ENCODE peak calls at places on chromosomes 7 and 10, in five cellular contexts. S, J, W, M and K are unnamed samples.

GRCh38 chr7:29332027-29332806 is 137.6 kb downstream of the CHN2 start:
- DNase-seq in M (no peak), W (no peak), J (no peak), S (no peak), K (no peak)

GRCh38 chr7:2632717-2633537 is 1.1 kb downstream of the TTYH3 start:
- DNase-seq in M (peak; percentile 63), W (peak; percentile 63), J (peak; percentile 79), S (peak; percentile 86), K (no peak)

GRCh38 chr10:17019696-17020095 is 109.9 kb downstream of the CUBN start:
- DNase-seq in M (no peak), S (no peak), W (no peak), J (no peak), K (no peak)

GRCh38 chr10:683448-684071 is 5.9 kb downstream of the DIP2C start:
- DNase-seq in J (peak; percentile 87), W (peak; percentile 86), M (no peak), S (peak; percentile 46), K (peak; percentile 48)

GRCh38 chr10:62617702-62618451 is 186.6 kb upstream of the ADO start:
- DNase-seq in J (no peak), W (no peak), M (no peak), S (no peak), K (no peak)

GRCh38 chr10:61987951-61988379 is 86.5 kb downstream of the ARID5B start:
- DNase-seq in M (no peak), S (no peak), J (no peak), W (no peak), K (no peak)

GRCh38 chr10:102620615-102621417 is 23.5 kb upstream of the TRIM8 start:
- DNase-seq in S (no peak), J (no peak), M (no peak), W (no peak), K (no peak)

GRCh38 chr10:128884496-128884895 is 582.5 kb upstream of the MGMT start:
- DNase-seq in M (no peak), S (no peak), J (no peak), W (no peak), K (no peak)

GRCh38 chr10:104931723-104932122 is 290.6 kb downstream of the SORCS3 start:
- DNase-seq in M (no peak), S (no peak), W (no peak), J (no peak), K (no peak)

GRCh38 chr10:88848499-88848898 is 3.1 kb downstream of the ANKRD22 start:
- DNase-seq in M (no peak), W (peak; percentile 39), S (no peak), J (no peak), K (no peak)

GRCh38 chr7:17147409-17147808 is 151.0 kb upstream of the AHR start:
- DNase-seq in S (no peak), M (no peak), J (no peak), W (no peak), K (no peak)

GRCh38 chr10:131960631-131961046 is 21.1 kb downstream of the BNIP3 start:
- DNase-seq in W (no peak), M (no peak), S (peak; percentile 57), J (no peak), K (no peak)

GRCh38 chr7:141355057-141355456 is 196.2 kb upstream of the AGK start:
- DNase-seq in J (no peak), S (no peak), W (no peak), M (no peak), K (no peak)

GRCh38 chr7:157784114-157784835 is 447.5 kb downstream of the DNAJB6 start:
- DNase-seq in M (no peak), W (no peak), S (no peak), J (no peak), K (no peak)

GRCh38 chr7:64494912-64495461 is 67.9 kb downstream of the ZNF680 start:
- DNase-seq in W (no peak), S (no peak), M (no peak), J (no peak), K (no peak)

GRCh38 chr7:111741811-111742240 is 179.5 kb upstream of the IMMP2L start:
- DNase-seq in J (no peak), M (peak; percentile 24), W (peak; percentile 82), S (no peak), K (no peak)

GRCh38 chr7:148622887-148623585 is 32.5 kb downstream of the C7orf33 start:
- DNase-seq in W (no peak), M (no peak), J (no peak), S (no peak), K (no peak)

GRCh38 chr7:155618708-155619633 is 25.5 kb upstream of the RBM33 start:
- DNase-seq in W (peak; percentile 93), S (no peak), M (no peak), J (no peak), K (no peak)

GRCh38 chr7:116231543-116232401 is 21.4 kb downstream of the TES start:
- DNase-seq in M (no peak), J (no peak), S (no peak), W (peak; percentile 58), K (no peak)

GRCh38 chr10:13272164-13272571 is 27.7 kb downstream of the PHYH start:
- DNase-seq in J (peak; percentile 24), S (no peak), M (peak; percentile 40), W (no peak), K (peak; percentile 51)

GRCh38 chr7:77685219-77685618 is 11.0 kb upstream of the RSBN1L start:
- DNase-seq in M (no peak), J (no peak), W (no peak), S (no peak), K (no peak)

GRCh38 chr10:7767209-7767608 is 20.6 kb downstream of the KIN start:
- DNase-seq in J (no peak), M (no peak), S (no peak), W (no peak), K (no peak)

GRCh38 chr7:74317146-74317782 is 28.1 kb downstream of the CLIP2 start:
- DNase-seq in W (no peak), J (no peak), M (no peak), S (no peak), K (no peak)

GRCh38 chr7:87110778-87111177 is 41.5 kb upstream of the DMTF1 start:
- DNase-seq in W (peak; percentile 16), S (no peak), M (no peak), J (no peak), K (no peak)

GRCh38 chr7:137875746-137876145 is 29.0 kb upstream of the DGKI start:
- DNase-seq in J (no peak), M (no peak), S (no peak), W (no peak), K (no peak)

GRCh38 chr7:111931016-111931517 is 275.1 kb downstream of the DOCK4 start:
- DNase-seq in S (no peak), M (no peak), J (no peak), W (no peak), K (no peak)

GRCh38 chr7:43926193-43927043 is at the start of gene UBE2D4:
- DNase-seq in M (peak; percentile 81), J (peak; percentile 85), W (peak; percentile 85), S (peak; percentile 96), K (peak; percentile 56)

GRCh38 chr7:130486114-130486962 is 5.5 kb upstream of the MEST start:
- DNase-seq in S (peak; percentile 95), M (peak; percentile 34), J (peak; percentile 86), W (peak; percentile 95), K (no peak)

GRCh38 chr10:114534480-114535095 is 123.5 kb downstream of the ABLIM1 start:
- DNase-seq in S (no peak), W (no peak), M (no peak), J (no peak), K (no peak)

GRCh38 chr10:110504111-110504735 is 6.5 kb downstream of the DUSP5 start:
- DNase-seq in M (peak; percentile 76), W (peak; percentile 38), J (peak; percentile 80), S (no peak), K (no peak)

GRCh38 chr7:36155811-36156361 is 2.8 kb downstream of the EEPD1 start:
- DNase-seq in J (peak; percentile 85), W (no peak), S (no peak), M (peak; percentile 79), K (peak; percentile 18)

GRCh38 chr10:12408472-12408871 is 59.1 kb downstream of the CAMK1D start:
- DNase-seq in S (no peak), M (no peak), J (no peak), W (no peak), K (no peak)

GRCh38 chr7:42380411-42380810 is 143.4 kb upstream of the GLI3 start:
- DNase-seq in J (no peak), W (no peak), M (no peak), S (no peak), K (no peak)

GRCh38 chr10:53487019-53487983 is 714.7 kb upstream of the MBL2 start:
- DNase-seq in S (no peak), W (no peak), J (no peak), M (peak; percentile 37), K (no peak)

GRCh38 chr7:131919920-131920709 is 363.7 kb upstream of the PODXL start:
- DNase-seq in W (no peak), J (no peak), M (no peak), S (no peak), K (no peak)

GRCh38 chr10:116948530-116948870 is 56.5 kb downstream of the SHTN1 start:
- DNase-seq in J (no peak), W (no peak), S (no peak), M (no peak), K (no peak)

GRCh38 chr10:73576890-73577591 is 14.1 kb downstream of the USP54 start:
- DNase-seq in M (no peak), W (no peak), S (no peak), J (no peak), K (no peak)
- H3K27ac ChIP-seq in M (peak overlapping the region; percentile 83), W (no peak overlapping the region), S (peak overlapping the region; percentile 82), J (no peak overlapping the region), K (peak overlapping the region; percentile 81)

GRCh38 chr10:59820471-59820870 is 67.2 kb upstream of the MRLN start:
- DNase-seq in M (no peak), W (no peak), S (no peak), J (no peak), K (no peak)
- H3K27ac ChIP-seq in M (peak overlapping the region; percentile 63), W (no peak overlapping the region), S (no peak overlapping the region), J (no peak overlapping the region), K (no peak overlapping the region)

GRCh38 chr7:22565315-22565811 is 65.4 kb upstream of the STEAP1B start:
- DNase-seq in M (no peak), W (no peak), S (no peak), J (no peak), K (no peak)
- H3K27ac ChIP-seq in M (peak overlapping the region; percentile 91), W (peak overlapping the region; percentile 74), S (no peak overlapping the region), J (no peak overlapping the region), K (no peak overlapping the region)

DNA sequence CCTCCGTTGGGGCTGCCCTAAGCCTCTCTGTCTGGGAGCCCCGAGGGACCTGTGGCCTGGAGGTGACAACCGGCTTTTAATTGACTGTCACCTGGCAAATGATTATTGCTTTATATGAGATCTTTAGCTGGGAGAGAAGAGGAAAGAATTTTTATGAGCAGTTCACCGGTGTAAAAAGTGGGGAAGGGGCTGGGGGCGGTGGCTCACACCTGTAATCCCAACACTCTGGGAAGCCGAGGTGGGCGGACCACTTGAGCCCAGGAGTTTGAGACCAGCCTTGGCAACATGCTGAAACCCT is 2.6 kb upstream of the COX19 start:
- DNase-seq in W (no peak), S (no peak), J (no peak), M (no peak), K (no peak)
- H3K27ac ChIP-seq in W (peak overlapping the region; percentile 79), S (no peak overlapping the region), J (peak overlapping the region; percentile 99), M (no peak overlapping the region), K (peak overlapping the region; percentile 97)

DNA sequence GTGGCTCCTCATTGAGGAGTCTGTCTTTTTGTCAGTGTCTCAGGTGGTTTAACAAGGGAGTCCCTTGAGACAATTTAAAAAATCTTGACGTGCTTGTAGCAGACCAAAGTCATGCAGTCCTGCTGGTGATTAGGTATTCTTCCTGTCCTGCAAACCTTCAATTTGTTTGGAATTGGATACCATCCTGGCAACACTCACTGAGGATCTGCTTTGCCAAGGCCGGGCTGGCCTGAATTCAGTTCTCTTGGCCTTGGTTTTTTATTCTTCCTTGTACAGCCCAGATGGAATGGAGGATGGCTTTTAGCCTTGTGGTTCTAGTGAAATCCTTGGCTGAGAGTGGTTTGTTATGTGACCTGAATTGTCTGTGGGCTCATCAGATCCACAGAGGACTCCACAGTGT is 129.0 kb downstream of the PLXDC2 start:
- DNase-seq in M (peak; percentile 49), W (no peak), S (no peak), J (peak; percentile 52), K (peak; percentile 12)
- H3K27ac ChIP-seq in M (peak overlapping the region; percentile 72), W (no peak overlapping the region), S (no peak overlapping the region), J (peak overlapping the region; percentile 43), K (peak overlapping the region; percentile 55)